ENCODE peak calls at places on chromosomes 12 and 14, in four cellular contexts. One of them, this sample, is unnamed. For H3K27me3, the result is how much of the 10 kb centered on the place peaks cover.

GRCh38 chr14:85037411-85037810 is 492.5 kb upstream of the FLRT2 start:
- DNase-seq in H9: no peak
- DNase-seq in H1: no peak
- DNase-seq in IMR-90: no peak
- DNase-seq in this sample: no peak

GRCh38 chr14:102280376-102280962 is 24.5 kb downstream of the MOK start:
- DNase-seq in IMR-90: peak
- DNase-seq in H9: no peak
- DNase-seq in H1: no peak
- DNase-seq in this sample: no peak

GRCh38 chr14:85415015-85415712 is 114.8 kb upstream of the FLRT2 start:
- DNase-seq in H9: peak
- DNase-seq in H1: peak
- DNase-seq in IMR-90: peak
- DNase-seq in this sample: peak

GRCh38 chr14:92960706-92961566 is 38.0 kb downstream of the CHGA start:
- DNase-seq in IMR-90: peak
- DNase-seq in H1: no peak
- DNase-seq in H9: no peak
- DNase-seq in this sample: peak

GRCh38 chr12:13293086-13293485 is 96.6 kb downstream of the EMP1 start:
- DNase-seq in H9: no peak
- DNase-seq in IMR-90: peak
- DNase-seq in H1: no peak
- DNase-seq in this sample: no peak

GRCh38 chr12:47124451-47124850 is 44.7 kb upstream of the AMIGO2 start:
- DNase-seq in H1: no peak
- DNase-seq in IMR-90: peak
- DNase-seq in H9: no peak
- DNase-seq in this sample: no peak

GRCh38 chr14:38138581-38139138 is 69.0 kb upstream of the SSTR1 start:
- DNase-seq in H9: no peak
- DNase-seq in IMR-90: peak
- DNase-seq in H1: no peak
- DNase-seq in this sample: peak

GRCh38 chr12:130818381-130819247 is 20.4 kb downstream of the STX2 start:
- DNase-seq in H9: peak
- DNase-seq in H1: no peak
- DNase-seq in IMR-90: no peak
- DNase-seq in this sample: peak

GRCh38 chr14:24279301-24280186 is 8.1 kb upstream of the RABGGTA start:
- DNase-seq in H9: no peak
- DNase-seq in IMR-90: no peak
- DNase-seq in H1: no peak
- DNase-seq in this sample: no peak

GRCh38 chr14:68798621-68799020 is 5.8 kb upstream of the ZFP36L1 start:
- DNase-seq in H1: no peak
- DNase-seq in H9: no peak
- DNase-seq in IMR-90: no peak
- DNase-seq in this sample: no peak

GRCh38 chr14:76067536-76067935 is 82.0 kb downstream of the IFT43 start:
- DNase-seq in IMR-90: no peak
- DNase-seq in H1: no peak
- DNase-seq in H9: no peak
- DNase-seq in this sample: no peak

GRCh38 chr14:50859296-50859624 is 12.6 kb upstream of the ABHD12B start:
- DNase-seq in H9: no peak
- DNase-seq in H1: no peak
- DNase-seq in IMR-90: no peak
- DNase-seq in this sample: no peak

GRCh38 chr12:88111074-88111652 is 30.7 kb downstream of the CEP290 start:
- DNase-seq in H1: no peak
- DNase-seq in H9: no peak
- DNase-seq in IMR-90: peak
- DNase-seq in this sample: peak

GRCh38 chr12:18552829-18553228 is 185.0 kb downstream of the PLCZ1 start:
- DNase-seq in H9: no peak
- DNase-seq in IMR-90: no peak
- DNase-seq in H1: no peak
- DNase-seq in this sample: no peak

GRCh38 chr12:65962921-65963883 is 138.9 kb downstream of the HMGA2 start:
- DNase-seq in H9: peak
- DNase-seq in IMR-90: no peak
- DNase-seq in H1: no peak
- DNase-seq in this sample: peak

GRCh38 chr12:4821000-4821399 is 88.7 kb upstream of the KCNA1 start:
- DNase-seq in IMR-90: no peak
- DNase-seq in H1: no peak
- DNase-seq in H9: no peak
- DNase-seq in this sample: no peak

GRCh38 chr12:4819654-4820053 is 90.1 kb upstream of the KCNA1 start:
- DNase-seq in IMR-90: peak
- DNase-seq in H9: no peak
- DNase-seq in H1: no peak
- DNase-seq in this sample: no peak

GRCh38 chr12:4816776-4817530 is 92.8 kb upstream of the KCNA1 start:
- DNase-seq in H1: no peak
- DNase-seq in H9: no peak
- DNase-seq in IMR-90: no peak
- DNase-seq in this sample: no peak

GRCh38 chr12:4814485-4814884 is 94.3 kb downstream of the GALNT8 start:
- DNase-seq in H9: no peak
- DNase-seq in IMR-90: no peak
- DNase-seq in H1: no peak
- DNase-seq in this sample: no peak

DNA sequence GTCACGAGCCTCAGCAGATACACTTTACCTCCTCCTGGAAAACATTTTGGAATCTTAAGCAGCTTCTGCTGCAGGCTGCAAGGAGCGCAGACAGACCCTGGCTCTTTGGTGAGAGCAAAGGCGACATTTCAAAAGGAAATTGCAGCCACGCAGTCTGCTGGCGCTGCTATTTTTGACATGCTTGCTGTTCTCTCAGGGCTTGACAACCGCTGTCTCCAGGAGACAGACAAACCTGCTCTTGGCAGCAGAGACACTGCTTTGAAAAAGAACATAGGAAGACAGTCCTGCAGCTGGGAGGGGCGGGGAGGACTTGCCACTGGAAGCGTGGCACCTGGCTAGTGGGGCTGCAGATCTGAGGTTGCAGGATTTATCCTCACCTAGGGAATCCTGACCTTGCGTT is 91.9 kb upstream of the KCNA1 start:
- DNase-seq in H1: no peak
- DNase-seq in H9: no peak
- DNase-seq in IMR-90: no peak
- DNase-seq in this sample: no peak
- H3K27me3 ChIP-seq in H1: under half
- H3K27me3 ChIP-seq in H9: under half
- H3K27me3 ChIP-seq in IMR-90: under half
- H3K27me3 ChIP-seq in this sample: under half

DNA sequence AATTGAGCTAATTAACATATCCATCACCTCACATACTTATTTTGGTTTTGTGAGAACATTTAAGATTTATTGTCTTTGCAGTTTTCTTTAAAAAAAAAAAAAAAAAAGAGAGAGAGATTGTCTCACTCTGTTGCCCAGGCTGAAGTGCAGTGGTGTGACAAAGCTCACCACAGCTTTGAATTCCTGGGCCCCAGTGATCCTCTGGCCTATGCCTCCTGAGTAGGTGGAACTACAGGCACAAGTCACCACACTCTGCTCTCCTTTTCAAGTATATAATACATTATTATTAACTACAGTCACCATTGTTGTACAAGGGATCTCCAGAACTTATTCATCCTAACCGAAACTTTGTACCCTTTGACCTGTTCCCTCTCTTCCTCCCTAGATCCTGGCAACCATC is 64.0 kb downstream of the NUMB start:
- DNase-seq in H1: no peak
- DNase-seq in H9: no peak
- DNase-seq in IMR-90: no peak
- DNase-seq in this sample: no peak
- H3K56ac ChIP-seq in H1: no peak
- H3K56ac ChIP-seq in H9: no peak
- H3K56ac ChIP-seq in IMR-90: no peak
- H3K56ac ChIP-seq in this sample: no peak

GRCh38 chr12:23337213-23337612 is 612.3 kb downstream of the SOX5 start:
- DNase-seq in IMR-90: no peak
- DNase-seq in H1: no peak
- DNase-seq in H9: no peak
- DNase-seq in this sample: no peak

GRCh38 chr12:23335593-23335992 is 613.9 kb downstream of the SOX5 start:
- DNase-seq in IMR-90: no peak
- DNase-seq in H9: no peak
- DNase-seq in H1: no peak
- DNase-seq in this sample: no peak

GRCh38 chr12:23333938-23334337 is 615.5 kb downstream of the SOX5 start:
- DNase-seq in H9: no peak
- DNase-seq in H1: no peak
- DNase-seq in IMR-90: no peak
- DNase-seq in this sample: no peak
- H4K5ac ChIP-seq in H9: no peak
- H4K5ac ChIP-seq in H1: no peak
- H4K5ac ChIP-seq in IMR-90: no peak
- H4K5ac ChIP-seq in this sample: no peak

DNA sequence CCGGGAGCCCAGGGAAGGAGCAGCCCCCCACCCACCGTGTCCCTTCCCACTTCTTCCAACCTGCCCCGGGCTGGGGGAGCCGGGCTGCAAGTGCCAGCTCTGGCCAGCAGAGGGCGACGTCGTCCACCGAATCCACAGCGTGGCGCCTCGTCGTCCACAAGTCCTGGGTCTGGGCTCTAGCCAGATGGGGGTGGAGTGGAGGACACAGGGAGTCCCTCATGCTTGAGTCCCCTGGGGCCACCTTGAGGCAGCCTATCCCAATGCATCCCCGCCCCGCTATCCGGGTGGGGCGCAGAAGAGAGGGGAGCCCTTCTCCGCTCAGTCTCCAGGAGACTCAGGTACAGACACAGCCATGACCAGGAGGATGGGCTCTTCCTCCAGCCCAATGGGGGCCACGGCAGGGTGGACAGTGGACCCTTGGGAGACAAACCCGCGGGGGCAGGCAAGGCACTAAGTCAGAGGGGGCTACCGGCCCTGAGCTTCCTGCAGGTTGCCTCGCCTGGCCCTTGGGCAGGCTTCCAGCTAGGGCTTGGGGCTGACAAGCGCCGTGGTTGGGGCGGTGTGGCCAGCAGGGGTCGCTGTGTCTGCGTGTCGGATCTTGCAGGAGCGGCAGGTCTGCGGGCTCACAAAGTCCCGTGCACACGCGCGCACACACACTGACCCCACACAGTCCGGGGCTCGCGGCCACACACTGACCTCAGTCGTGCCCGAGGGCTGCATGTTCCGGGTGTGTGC is 5.5 kb downstream of the AQP5 start:
- DNase-seq in IMR-90: peak
- DNase-seq in H1: peak
- DNase-seq in H9: peak
- DNase-seq in this sample: peak
- H3K27me3 ChIP-seq in IMR-90: half or more
- H3K27me3 ChIP-seq in H1: under half
- H3K27me3 ChIP-seq in H9: under half
- H3K27me3 ChIP-seq in this sample: under half

GRCh38 chr14:77892381-77892871 is 92.5 kb downstream of the ADCK1 start:
- DNase-seq in H9: no peak
- DNase-seq in IMR-90: peak
- DNase-seq in H1: no peak
- DNase-seq in this sample: no peak
- H3K56ac ChIP-seq in H9: no peak
- H3K56ac ChIP-seq in IMR-90: no peak
- H3K56ac ChIP-seq in H1: no peak
- H3K56ac ChIP-seq in this sample: no peak